ENCODE peak calls at places on chromosomes 11 and 22, in seven cellular contexts. N is kidney glomerular epithelial cell, B is ecto neural progenitor cell, M is dorsolateral prefrontal cortex, Q is HS-5, G is endothelial cell of umbilical vein, A is AG09309. Z is an unnamed sample.

GRCh38 chr11:130047141-130047540 is 22.6 kb upstream of the APLP2 start:
- DNase-seq in N (no peak), B (no peak), M (no peak), Q (no peak), G (no peak), A (no peak), Z (no peak)

GRCh38 chr11:68383976-68384501 is 71.6 kb downstream of the LRP5 start:
- DNase-seq in N (peak; percentile 23), B (peak; percentile 85), M (peak; percentile 70), Q (peak; percentile 2), G (peak; percentile 41), A (no peak), Z (peak; percentile 82)

GRCh38 chr22:45323695-45324094 is 14.0 kb downstream of the FAM118A start:
- DNase-seq in N (no peak), B (no peak), M (no peak), Q (no peak), G (no peak), A (no peak), Z (no peak)

GRCh38 chr11:28621648-28622215 is 513.5 kb downstream of the METTL15 start:
- DNase-seq in N (no peak), B (no peak), M (no peak), Q (no peak), G (peak; percentile 52), A (no peak), Z (no peak)

GRCh38 chr11:17760102-17761029 is 25.8 kb downstream of the KCNC1 start:
- DNase-seq in N (peak; percentile 5), B (peak; percentile 79), M (peak; percentile 46), Q (no peak), G (peak; percentile 49), A (no peak), Z (peak; percentile 71)

GRCh38 chr11:70103256-70103975 is 25.3 kb downstream of the ANO1 start:
- DNase-seq in N (no peak), B (no peak), M (no peak), Q (no peak), G (no peak), A (no peak), Z (peak; percentile 8)

GRCh38 chr11:120172054-120172881 is 34.4 kb upstream of the TRIM29 start:
- DNase-seq in N (peak; percentile 66), B (peak; percentile 86), M (peak; percentile 72), Q (no peak), G (peak; percentile 39), A (no peak), Z (peak; percentile 77)

GRCh38 chr22:21926728-21927127 is 25.9 kb downstream of the PPM1F start:
- DNase-seq in N (no peak), B (no peak), M (no peak), Q (no peak), G (no peak), A (no peak), Z (no peak)

Z was measured in left ventricle myocardium superior.